ENCODE peak calls at places on chromosomes 6 and 20, in six cellular contexts. V is body of pancreas, N is esophagus squamous epithelium, L is adrenal gland, D is GM12865, M is lung. I is an unnamed sample.

GRCh38 chr6:47722178-47722577 is 23.8 kb downstream of the ADGRF4 start:
- DNase-seq in V (no peak), N (no peak), L (no peak), D (peak; percentile 71), M (no peak), I (no peak)

GRCh38 chr20:5746064-5746463 is 4.1 kb upstream of the SHLD1 start:
- DNase-seq in V (no peak), N (no peak), L (no peak), D (no peak), M (no peak), I (no peak)

GRCh38 chr6:28633445-28634215 is 107.9 kb downstream of the GPX5 start:
- DNase-seq in V (no peak), N (no peak), L (no peak), D (no peak), M (no peak), I (no peak)

GRCh38 chr20:35317416-35317815 is 25.2 kb upstream of the FAM83C start:
- DNase-seq in V (no peak), N (no peak), L (no peak), D (no peak), M (no peak), I (no peak)

GRCh38 chr20:62830821-62831220 is 14.0 kb downstream of the COL9A3 start:
- DNase-seq in V (peak; percentile 17), N (no peak), L (no peak), D (no peak), M (no peak), I (no peak)

GRCh38 chr6:46491201-46491788 is at the start of gene RCAN2:
- DNase-seq in V (peak; percentile 74), N (no peak), L (peak; percentile 57), D (peak; percentile 19), M (peak; percentile 63), I (no peak)

GRCh38 chr6:116580198-116580597 is 8.9 kb downstream of the RWDD1 start:
- DNase-seq in V (no peak), N (no peak), L (no peak), D (no peak), M (no peak), I (no peak)

GRCh38 chr20:24684421-24684871 is 215.0 kb downstream of the SYNDIG1 start:
- DNase-seq in V (no peak), N (no peak), L (no peak), D (no peak), M (no peak), I (no peak)

GRCh38 chr6:155954149-155954548 is 498.5 kb upstream of the NOX3 start:
- DNase-seq in V (no peak), N (no peak), L (no peak), D (no peak), M (no peak), I (no peak)

GRCh38 chr6:317452-318144 is 25.3 kb downstream of the DUSP22 start:
- DNase-seq in V (peak; percentile 8), N (no peak), L (no peak), D (peak; percentile 94), M (no peak), I (no peak)

GRCh38 chr6:43876602-43877001 is 106.6 kb downstream of the VEGFA start:
- DNase-seq in V (no peak), N (no peak), L (no peak), D (no peak), M (no peak), I (no peak)

GRCh38 chr6:37381579-37381978 is 27.8 kb downstream of the RNF8 start:
- DNase-seq in V (peak; percentile 40), N (no peak), L (peak; percentile 19), D (peak; percentile 83), M (peak; percentile 33), I (peak; percentile 46)

GRCh38 chr6:11585426-11586016 is 48.0 kb downstream of the TMEM170B start:
- DNase-seq in V (no peak), N (no peak), L (no peak), D (peak; percentile 62), M (no peak), I (peak; percentile 27)

GRCh38 chr20:10502098-10502526 is 67.0 kb downstream of the SLX4IP start:
- DNase-seq in V (no peak), N (no peak), L (no peak), D (no peak), M (no peak), I (no peak)

GRCh38 chr20:17678295-17678694 is 3.7 kb downstream of the RRBP1 start:
- DNase-seq in V (no peak), N (no peak), L (no peak), D (no peak), M (no peak), I (no peak)

GRCh38 chr20:57167971-57168693 is 98.3 kb downstream of the BMP7 start:
- DNase-seq in V (no peak), N (no peak), L (no peak), D (no peak), M (no peak), I (peak; percentile 67)

GRCh38 chr6:1842334-1842733 is 232.6 kb downstream of the FOXC1 start:
- DNase-seq in V (no peak), N (no peak), L (no peak), D (no peak), M (no peak), I (no peak)

GRCh38 chr6:28922004-28922840 is 1.6 kb downstream of the TRIM27 start:
- DNase-seq in V (peak; percentile 86), N (no peak), L (no peak), D (no peak), M (peak; percentile 35), I (no peak)

GRCh38 chr20:3227511-3227910 is 11.5 kb downstream of the SLC4A11 start:
- DNase-seq in V (no peak), N (no peak), L (no peak), D (no peak), M (no peak), I (no peak)

GRCh38 chr6:130047440-130047995 is 29.1 kb downstream of the L3MBTL3 start:
- DNase-seq in V (no peak), N (no peak), L (no peak), D (no peak), M (no peak), I (no peak)

GRCh38 chr6:130046711-130047439 is 28.5 kb downstream of the L3MBTL3 start:
- DNase-seq in V (no peak), N (no peak), L (no peak), D (no peak), M (no peak), I (no peak)

GRCh38 chr6:130041594-130041993 is 23.2 kb downstream of the L3MBTL3 start:
- DNase-seq in V (no peak), N (no peak), L (no peak), D (peak; percentile 39), M (no peak), I (no peak)

GRCh38 chr6:130043344-130043743 is 25.0 kb downstream of the L3MBTL3 start:
- DNase-seq in V (no peak), N (no peak), L (no peak), D (no peak), M (no peak), I (no peak)
- TF ChIP-seq CTCF in V (no peak), N (no peak), L (no peak), D (no peak), M (no peak), I (no peak)

GRCh38 chr6:41759905-41760579 is 12.8 kb upstream of the PGC start:
- DNase-seq in V (no peak), N (no peak), L (no peak), D (no peak), M (no peak), I (no peak)
- H3K4me3 ChIP-seq in V (no peak overlapping the region), N (no peak overlapping the region), L (no peak overlapping the region), D (no peak overlapping the region), M (no peak overlapping the region), I (no peak overlapping the region)

GRCh38 chr6:83808005-83808404 is 45.2 kb upstream of the RIPPLY2 start:
- DNase-seq in V (no peak), N (no peak), L (no peak), D (no peak), M (no peak), I (no peak)

GRCh38 chr6:83808926-83809325 is 44.2 kb upstream of the RIPPLY2 start:
- DNase-seq in V (no peak), N (no peak), L (no peak), D (no peak), M (no peak), I (no peak)

DNA sequence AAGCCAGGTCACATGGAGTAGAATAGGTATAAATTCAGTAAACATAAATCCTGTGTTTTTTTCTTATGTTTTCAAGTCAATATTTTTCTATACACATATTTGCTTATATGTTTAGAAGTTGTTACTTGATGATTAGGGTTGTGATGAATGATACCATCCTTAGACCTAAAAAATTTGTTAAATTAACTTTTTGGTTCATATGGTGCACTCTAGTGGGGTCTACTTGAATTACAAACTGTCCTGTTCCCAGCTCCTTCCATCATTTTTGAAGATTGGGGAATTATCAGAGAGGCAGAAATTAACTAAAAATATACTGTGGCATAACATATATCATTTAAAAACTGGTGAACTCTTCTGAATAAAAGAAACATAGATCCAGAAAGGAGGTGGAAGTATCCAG is 48.3 kb upstream of the RIPPLY2 start:
- DNase-seq in V (no peak), N (no peak), L (no peak), D (no peak), M (no peak), I (no peak)
- TF ChIP-seq CTCF in V (no peak), N (no peak), L (no peak), D (no peak), M (no peak), I (no peak)

GRCh38 chr20:21703740-21704407 is 1.6 kb upstream of the PAX1 start:
- DNase-seq in V (no peak), N (no peak), L (no peak), D (no peak), M (no peak), I (no peak)

GRCh38 chr20:21701171-21701876 is 4.1 kb upstream of the PAX1 start:
- DNase-seq in V (no peak), N (no peak), L (no peak), D (no peak), M (no peak), I (no peak)

GRCh38 chr20:21704408-21705385 is 767 bp upstream of the PAX1 start:
- DNase-seq in V (no peak), N (no peak), L (no peak), D (no peak), M (no peak), I (no peak)

GRCh38 chr20:21702001-21702400 is 3.5 kb upstream of the PAX1 start:
- DNase-seq in V (no peak), N (no peak), L (no peak), D (no peak), M (no peak), I (no peak)

DNA sequence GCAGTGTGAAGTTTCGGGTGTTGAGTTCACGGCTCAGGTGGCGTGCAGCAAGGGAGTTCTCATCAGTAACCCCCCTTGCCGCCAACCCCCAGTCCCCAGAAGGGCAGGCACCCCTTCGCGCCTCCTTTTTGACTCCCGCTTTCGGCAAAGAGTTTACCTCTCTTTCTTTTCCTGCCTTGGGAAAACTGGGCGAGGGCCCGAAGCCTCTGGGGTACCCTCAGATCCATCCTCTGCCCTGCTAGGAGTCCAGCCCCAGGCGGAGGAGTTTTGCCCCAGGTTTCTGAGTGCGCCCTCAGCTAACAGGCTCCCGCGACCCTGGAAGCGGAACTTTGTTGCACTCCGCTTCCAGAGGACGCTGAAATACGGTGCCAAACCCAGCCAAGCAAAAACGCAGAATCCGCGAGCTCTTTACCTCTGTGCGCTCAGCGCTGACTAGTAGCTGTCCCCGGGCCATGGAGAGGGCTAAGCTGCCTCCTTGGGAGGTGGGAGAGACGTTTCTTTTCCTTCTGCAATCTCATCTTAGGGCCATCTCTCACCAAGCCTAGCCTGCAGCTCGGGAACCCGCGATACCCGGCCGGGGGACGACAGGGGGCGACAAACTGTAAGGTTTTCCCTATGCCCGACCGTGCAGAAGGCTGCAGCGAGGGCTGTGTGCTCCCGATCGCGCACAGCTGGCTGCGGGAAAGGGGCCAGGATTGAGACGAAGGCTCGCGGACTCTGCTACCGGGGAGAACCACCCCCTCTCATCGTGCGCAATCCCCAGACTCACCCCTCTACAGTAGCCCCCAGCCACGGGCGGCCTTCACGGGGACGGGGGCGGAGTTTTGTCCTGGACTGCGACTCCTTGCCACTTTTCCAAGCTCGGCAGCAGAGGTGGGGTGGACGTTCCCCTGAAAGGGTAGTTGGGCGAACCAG is 2.7 kb upstream of the PAX1 start:
- DNase-seq in V (peak; percentile 50), N (no peak), L (peak; percentile 46), D (peak; percentile 24), M (peak; percentile 51), I (peak; percentile 6)
- H3K4me3 ChIP-seq in V (no peak overlapping the region), N (peak overlapping the region; percentile 55), L (no peak overlapping the region), D (no peak overlapping the region), M (no peak overlapping the region), I (no peak overlapping the region)